ENCODE peak calls at places on chromosomes 2 and 18, in nine cellular contexts. M is fibroblast of lung, B is CD14-positive monocyte, R is heart left ventricle, W is fibroblast of mammary gland, E is A549, G is neural progenitor cell, J is left lung, X is adrenal gland. S is an unnamed sample.
A peak's percentile ranks its signal among the peaks of the same experiment; 100 is the strongest.

GRCh38 chr2:145906356-145906755 is 1386.4 kb upstream of the ZEB2 start:
- DNase-seq in M (no peak), B (no peak), R (no peak), W (peak; percentile 3), E (no peak), G (no peak), J (no peak), X (no peak), S (peak; percentile 35)

GRCh38 chr18:68735498-68736343 is 20.8 kb upstream of the TMX3 start:
- DNase-seq in M (peak; percentile 79), B (no peak), R (no peak), W (peak; percentile 76), E (peak; percentile 11), G (peak; percentile 52), J (no peak), X (no peak), S (peak; percentile 87)

GRCh38 chr2:222982010-222982908 is 69.7 kb upstream of the KCNE4 start:
- DNase-seq in M (peak; percentile 93), B (peak; percentile 56), R (peak; percentile 61), W (peak; percentile 88), E (no peak), G (peak; percentile 55), J (peak; percentile 57), X (peak; percentile 24), S (peak; percentile 93)

GRCh38 chr2:109530712-109531111 is 83.1 kb downstream of the SEPTIN10 start:
- DNase-seq in M (no peak), B (no peak), R (no peak), W (no peak), E (no peak), G (no peak), J (no peak), X (no peak), S (no peak)

GRCh38 chr2:39523308-39524044 is 86.4 kb upstream of the MAP4K3 start:
- DNase-seq in M (peak; percentile 86), B (no peak), R (no peak), W (peak; percentile 91), E (peak; percentile 71), G (no peak), J (no peak), X (no peak), S (peak; percentile 97)

GRCh38 chr2:84288335-84288734 is 170.7 kb downstream of the SUCLG1 start:
- DNase-seq in M (no peak), B (no peak), R (no peak), W (no peak), E (no peak), G (peak; percentile 36), J (no peak), X (no peak), S (no peak)

GRCh38 chr2:24635181-24635580 is 144.1 kb downstream of the NCOA1 start:
- DNase-seq in M (no peak), B (no peak), R (no peak), W (peak; percentile 86), E (no peak), G (no peak), J (no peak), X (no peak), S (peak; percentile 7)

GRCh38 chr2:102771114-102771513 is 9.3 kb downstream of the TMEM182 start:
- DNase-seq in M (peak; percentile 64), B (no peak), R (no peak), W (no peak), E (no peak), G (no peak), J (peak; percentile 44), X (no peak), S (peak; percentile 35)

GRCh38 chr18:62245699-62246098 is 58.6 kb downstream of the RELCH start:
- DNase-seq in M (no peak), B (no peak), R (no peak), W (no peak), E (no peak), G (no peak), J (no peak), X (no peak), S (no peak)

GRCh38 chr2:171210864-171211431 is 50.3 kb upstream of the TLK1 start:
- DNase-seq in M (no peak), B (no peak), R (no peak), W (no peak), E (no peak), G (no peak), J (no peak), X (no peak), S (no peak)

GRCh38 chr2:144712277-144712944 is 192.5 kb upstream of the ZEB2 start:
- DNase-seq in M (no peak), B (no peak), R (no peak), W (no peak), E (no peak), G (no peak), J (no peak), X (no peak), S (peak; percentile 44)

GRCh38 chr18:49668583-49669290 is 106.9 kb downstream of the LIPG start:
- DNase-seq in M (peak; percentile 73), B (no peak), R (peak; percentile 60), W (peak; percentile 77), E (no peak), G (peak; percentile 48), J (no peak), X (no peak), S (peak; percentile 69)

GRCh38 chr2:62344472-62344871 is 148.6 kb downstream of the B3GNT2 start:
- DNase-seq in M (no peak), B (no peak), R (no peak), W (peak; percentile 18), E (no peak), G (no peak), J (no peak), X (no peak), S (no peak)

GRCh38 chr2:221567809-221568208 is 4.3 kb downstream of the EPHA4 start:
- DNase-seq in M (peak; percentile 56), B (no peak), R (no peak), W (peak; percentile 76), E (no peak), G (no peak), J (no peak), X (no peak), S (no peak)

GRCh38 chr2:224847961-224848850 is 132.0 kb upstream of the CCDC195 start:
- DNase-seq in M (peak; percentile 90), B (no peak), R (peak; percentile 32), W (peak; percentile 92), E (peak; percentile 4), G (no peak), J (no peak), X (peak; percentile 33), S (peak; percentile 64)

GRCh38 chr2:84901593-84902120 is 3.8 kb upstream of the TMSB10 start:
- DNase-seq in M (peak; percentile 91), B (no peak), R (no peak), W (peak; percentile 96), E (no peak), G (no peak), J (no peak), X (no peak), S (peak; percentile 93)

GRCh38 chr2:158724803-158725271 is 70.3 kb upstream of the DAPL1 start:
- DNase-seq in M (peak; percentile 12), B (no peak), R (no peak), W (no peak), E (peak; percentile 16), G (no peak), J (peak; percentile 61), X (no peak), S (no peak)

GRCh38 chr2:177689623-177690022 is 297.1 kb downstream of the AGPS start:
- DNase-seq in M (no peak), B (no peak), R (no peak), W (no peak), E (no peak), G (peak; percentile 27), J (no peak), X (no peak), S (no peak)

GRCh38 chr18:74819433-74820059 is 221.9 kb downstream of the ZNF407 start:
- DNase-seq in M (no peak), B (no peak), R (no peak), W (no peak), E (peak; percentile 15), G (peak; percentile 88), J (no peak), X (no peak), S (peak; percentile 32)

GRCh38 chr2:126828051-126828450 is 70.6 kb upstream of the TEX51 start:
- DNase-seq in M (no peak), B (no peak), R (no peak), W (no peak), E (no peak), G (no peak), J (no peak), X (no peak), S (no peak)

GRCh38 chr2:42567806-42568429 is 514 bp upstream of the MTA3 start:
- DNase-seq in M (peak; percentile 32), B (no peak), R (no peak), W (no peak), E (peak; percentile 18), G (peak; percentile 76), J (peak; percentile 49), X (peak; percentile 45), S (peak; percentile 67)

GRCh38 chr2:45343618-45344017 is 267.4 kb downstream of the SRBD1 start:
- DNase-seq in M (peak; percentile 20), B (no peak), R (no peak), W (no peak), E (no peak), G (peak; percentile 31), J (no peak), X (no peak), S (no peak)

GRCh38 chr2:74576830-74577229 is 22.3 kb downstream of the DOK1 start:
- DNase-seq in M (peak; percentile 66), B (peak; percentile 72), R (no peak), W (peak; percentile 96), E (no peak), G (no peak), J (peak; percentile 51), X (no peak), S (peak; percentile 76)
- TF ChIP-seq CTCF in M (peak; percentile 6), B (no peak), R (no peak), W (peak; percentile 36), E (no peak), G (no peak), J (no peak), X (no peak), S (peak; percentile 23)

GRCh38 chr2:112605926-112606325 is 21.5 kb downstream of the CHCHD5 start:
- DNase-seq in M (no peak), B (no peak), R (no peak), W (no peak), E (no peak), G (no peak), J (no peak), X (no peak), S (no peak)
- TF ChIP-seq CTCF in M (no peak), B (no peak), R (no peak), W (no peak), E (no peak), G (no peak), J (no peak), X (no peak), S (no peak)

GRCh38 chr2:21646449-21646848 is 522.7 kb downstream of the TDRD15 start:
- DNase-seq in M (peak; percentile 49), B (no peak), R (no peak), W (no peak), E (no peak), G (no peak), J (no peak), X (no peak), S (no peak)
- TF ChIP-seq CTCF in M (no peak), B (no peak), R (no peak), W (no peak), E (no peak), G (no peak), J (no peak), X (no peak), S (no peak)

DNA sequence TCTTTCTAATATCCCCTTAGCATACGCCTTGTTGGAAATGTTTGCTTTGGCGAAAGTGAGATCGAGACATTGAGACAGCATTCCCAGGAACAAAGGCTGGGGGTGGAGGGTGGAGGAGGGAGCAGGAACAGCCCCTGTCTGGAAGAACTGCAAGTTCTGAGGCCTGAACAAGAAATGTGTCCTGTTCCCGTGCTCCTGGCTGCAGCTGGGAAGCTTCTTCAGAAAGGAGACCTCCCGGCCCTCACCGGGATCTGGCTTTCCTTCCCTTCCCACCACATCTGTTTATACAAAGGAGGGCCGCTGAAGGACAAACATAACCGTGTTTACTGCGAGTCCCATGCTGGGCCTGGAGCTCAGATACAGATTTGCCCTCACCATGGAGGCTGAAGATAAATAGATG is 35.9 kb downstream of the AFF3 start:
- DNase-seq in M (peak; percentile 29), B (no peak), R (no peak), W (no peak), E (no peak), G (peak; percentile 45), J (no peak), X (no peak), S (no peak)
- TF ChIP-seq CTCF in M (no peak), B (no peak), R (no peak), W (no peak), E (no peak), G (no peak), J (no peak), X (no peak), S (no peak)

S was measured in choroid plexus epithelial cell.